ENCODE peak calls at places on chromosomes 3 and 15, in ten cellular contexts. One of them, this sample, is unnamed.

GRCh38 chr3:73141531-73141930 is 80.1 kb downstream of the EBLN2 start:
- DNase-seq in neuronal stem cell: no peak
- DNase-seq in Caco-2: no peak
- DNase-seq in mucosa of descending colon: no peak
- DNase-seq in cardiac muscle cell: no peak
- DNase-seq in IMR-90: no peak
- DNase-seq in breast epithelium: no peak
- DNase-seq in psoas muscle: peak; percentile 88
- DNase-seq in AG04449: no peak
- DNase-seq in K562: no peak
- DNase-seq in this sample: no peak

GRCh38 chr15:82183121-82184031 is 79.2 kb downstream of the EFL1 start:
- DNase-seq in neuronal stem cell: no peak
- DNase-seq in cardiac muscle cell: peak; percentile 85
- DNase-seq in Caco-2: no peak
- DNase-seq in IMR-90: peak; percentile 96
- DNase-seq in AG04449: peak; percentile 76
- DNase-seq in mucosa of descending colon: no peak
- DNase-seq in breast epithelium: no peak
- DNase-seq in psoas muscle: no peak
- DNase-seq in K562: no peak
- DNase-seq in this sample: peak; percentile 75

GRCh38 chr15:37135225-37135624 is 34.9 kb upstream of the MEIS2 start:
- DNase-seq in cardiac muscle cell: no peak
- DNase-seq in mucosa of descending colon: no peak
- DNase-seq in IMR-90: no peak
- DNase-seq in K562: peak; percentile 30
- DNase-seq in neuronal stem cell: no peak
- DNase-seq in breast epithelium: no peak
- DNase-seq in psoas muscle: no peak
- DNase-seq in Caco-2: no peak
- DNase-seq in AG04449: no peak
- DNase-seq in this sample: peak; percentile 20

GRCh38 chr15:76903251-76903681 is 1.9 kb downstream of the SCAPER start:
- DNase-seq in IMR-90: peak; percentile 78
- DNase-seq in mucosa of descending colon: no peak
- DNase-seq in neuronal stem cell: no peak
- DNase-seq in psoas muscle: no peak
- DNase-seq in Caco-2: no peak
- DNase-seq in breast epithelium: no peak
- DNase-seq in cardiac muscle cell: peak; percentile 46
- DNase-seq in AG04449: no peak
- DNase-seq in K562: peak; percentile 28
- DNase-seq in this sample: peak; percentile 49

GRCh38 chr15:88454867-88455810 is 12.0 kb downstream of the MRPL46 start:
- DNase-seq in K562: peak; percentile 64
- DNase-seq in mucosa of descending colon: peak; percentile 57
- DNase-seq in breast epithelium: no peak
- DNase-seq in psoas muscle: peak; percentile 68
- DNase-seq in neuronal stem cell: peak; percentile 44
- DNase-seq in Caco-2: peak; percentile 57
- DNase-seq in IMR-90: peak; percentile 69
- DNase-seq in AG04449: peak; percentile 17
- DNase-seq in cardiac muscle cell: peak; percentile 82
- DNase-seq in this sample: peak; percentile 79

GRCh38 chr15:60396560-60396963 is 1.2 kb downstream of the ANXA2 start:
- DNase-seq in AG04449: no peak
- DNase-seq in cardiac muscle cell: no peak
- DNase-seq in breast epithelium: no peak
- DNase-seq in mucosa of descending colon: no peak
- DNase-seq in neuronal stem cell: no peak
- DNase-seq in psoas muscle: no peak
- DNase-seq in K562: no peak
- DNase-seq in IMR-90: no peak
- DNase-seq in Caco-2: no peak
- DNase-seq in this sample: no peak

GRCh38 chr3:37400945-37401344 is 226.6 kb upstream of the LRRFIP2 start:
- DNase-seq in IMR-90: no peak
- DNase-seq in Caco-2: no peak
- DNase-seq in cardiac muscle cell: peak; percentile 12
- DNase-seq in K562: no peak
- DNase-seq in psoas muscle: no peak
- DNase-seq in breast epithelium: no peak
- DNase-seq in AG04449: no peak
- DNase-seq in neuronal stem cell: no peak
- DNase-seq in mucosa of descending colon: no peak
- DNase-seq in this sample: peak; percentile 31

GRCh38 chr3:46398186-46398955 is 8.5 kb downstream of the CCR5AS start:
- DNase-seq in mucosa of descending colon: no peak
- DNase-seq in neuronal stem cell: no peak
- DNase-seq in breast epithelium: no peak
- DNase-seq in AG04449: no peak
- DNase-seq in psoas muscle: no peak
- DNase-seq in IMR-90: no peak
- DNase-seq in Caco-2: no peak
- DNase-seq in K562: no peak
- DNase-seq in cardiac muscle cell: no peak
- DNase-seq in this sample: no peak

GRCh38 chr3:49020335-49021212 is 1.3 kb upstream of the NDUFAF3 start:
- DNase-seq in psoas muscle: peak; percentile 77
- DNase-seq in neuronal stem cell: no peak
- DNase-seq in cardiac muscle cell: no peak
- DNase-seq in mucosa of descending colon: peak; percentile 88
- DNase-seq in K562: peak; percentile 56
- DNase-seq in breast epithelium: peak; percentile 66
- DNase-seq in Caco-2: peak; percentile 63
- DNase-seq in AG04449: no peak
- DNase-seq in IMR-90: no peak
- DNase-seq in this sample: no peak

GRCh38 chr3:181274025-181274424 is 284.5 kb upstream of the DNAJC19 start:
- DNase-seq in psoas muscle: no peak
- DNase-seq in mucosa of descending colon: no peak
- DNase-seq in neuronal stem cell: no peak
- DNase-seq in cardiac muscle cell: no peak
- DNase-seq in AG04449: no peak
- DNase-seq in Caco-2: no peak
- DNase-seq in K562: no peak
- DNase-seq in breast epithelium: no peak
- DNase-seq in IMR-90: no peak
- DNase-seq in this sample: no peak

GRCh38 chr3:14540209-14540575 is at the start of gene GRIP2:
- DNase-seq in K562: no peak
- DNase-seq in AG04449: no peak
- DNase-seq in IMR-90: no peak
- DNase-seq in mucosa of descending colon: peak; percentile 34
- DNase-seq in cardiac muscle cell: no peak
- DNase-seq in psoas muscle: peak; percentile 84
- DNase-seq in neuronal stem cell: no peak
- DNase-seq in breast epithelium: no peak
- DNase-seq in Caco-2: no peak
- DNase-seq in this sample: no peak

GRCh38 chr3:31135546-31135945 is 241.1 kb upstream of the GADL1 start:
- DNase-seq in psoas muscle: no peak
- DNase-seq in Caco-2: no peak
- DNase-seq in K562: no peak
- DNase-seq in breast epithelium: no peak
- DNase-seq in IMR-90: no peak
- DNase-seq in mucosa of descending colon: no peak
- DNase-seq in AG04449: no peak
- DNase-seq in cardiac muscle cell: no peak
- DNase-seq in neuronal stem cell: no peak
- DNase-seq in this sample: no peak

GRCh38 chr3:46690798-46691197 is 2.7 kb downstream of the ALS2CL start:
- DNase-seq in IMR-90: no peak
- DNase-seq in AG04449: no peak
- DNase-seq in cardiac muscle cell: no peak
- DNase-seq in neuronal stem cell: no peak
- DNase-seq in Caco-2: no peak
- DNase-seq in breast epithelium: no peak
- DNase-seq in mucosa of descending colon: peak; percentile 81
- DNase-seq in psoas muscle: no peak
- DNase-seq in K562: no peak
- DNase-seq in this sample: no peak

GRCh38 chr3:137771401-137772230 is 7.5 kb downstream of the SOX14 start:
- DNase-seq in AG04449: no peak
- DNase-seq in cardiac muscle cell: no peak
- DNase-seq in breast epithelium: no peak
- DNase-seq in Caco-2: no peak
- DNase-seq in mucosa of descending colon: no peak
- DNase-seq in neuronal stem cell: no peak
- DNase-seq in K562: no peak
- DNase-seq in IMR-90: no peak
- DNase-seq in psoas muscle: no peak
- DNase-seq in this sample: no peak

GRCh38 chr3:123657111-123657510 is 72.3 kb upstream of the HACD2 start:
- DNase-seq in neuronal stem cell: no peak
- DNase-seq in Caco-2: no peak
- DNase-seq in AG04449: no peak
- DNase-seq in mucosa of descending colon: no peak
- DNase-seq in cardiac muscle cell: no peak
- DNase-seq in K562: no peak
- DNase-seq in IMR-90: no peak
- DNase-seq in psoas muscle: no peak
- DNase-seq in breast epithelium: no peak
- DNase-seq in this sample: no peak

GRCh38 chr15:55827204-55827603 is 84.3 kb upstream of the PRTG start:
- DNase-seq in cardiac muscle cell: no peak
- DNase-seq in breast epithelium: no peak
- DNase-seq in K562: no peak
- DNase-seq in IMR-90: peak; percentile 66
- DNase-seq in neuronal stem cell: no peak
- DNase-seq in AG04449: no peak
- DNase-seq in mucosa of descending colon: no peak
- DNase-seq in Caco-2: no peak
- DNase-seq in psoas muscle: no peak
- DNase-seq in this sample: no peak

GRCh38 chr15:77830041-77830440 is 197.3 kb upstream of the LINGO1 start:
- DNase-seq in Caco-2: no peak
- DNase-seq in AG04449: no peak
- DNase-seq in breast epithelium: no peak
- DNase-seq in IMR-90: peak; percentile 62
- DNase-seq in psoas muscle: peak; percentile 25
- DNase-seq in neuronal stem cell: no peak
- DNase-seq in K562: no peak
- DNase-seq in cardiac muscle cell: peak; percentile 86
- DNase-seq in mucosa of descending colon: no peak
- DNase-seq in this sample: peak; percentile 55

GRCh38 chr3:11367116-11367781 is 95.1 kb downstream of the ATG7 start:
- DNase-seq in K562: no peak
- DNase-seq in Caco-2: no peak
- DNase-seq in psoas muscle: peak; percentile 71
- DNase-seq in cardiac muscle cell: peak; percentile 96
- DNase-seq in mucosa of descending colon: no peak
- DNase-seq in breast epithelium: no peak
- DNase-seq in IMR-90: peak; percentile 73
- DNase-seq in neuronal stem cell: no peak
- DNase-seq in AG04449: no peak
- DNase-seq in this sample: peak; percentile 97
- H3K4me3 ChIP-seq in K562: no peak overlapping the region
- H3K4me3 ChIP-seq in Caco-2: no peak overlapping the region
- H3K4me3 ChIP-seq in psoas muscle: no peak overlapping the region
- H3K4me3 ChIP-seq in cardiac muscle cell: no peak overlapping the region
- H3K4me3 ChIP-seq in mucosa of descending colon: no peak overlapping the region
- H3K4me3 ChIP-seq in breast epithelium: no peak overlapping the region
- H3K4me3 ChIP-seq in IMR-90: no peak overlapping the region
- H3K4me3 ChIP-seq in neuronal stem cell: no peak overlapping the region
- H3K4me3 ChIP-seq in AG04449: no peak overlapping the region
- H3K4me3 ChIP-seq in this sample: no peak overlapping the region

GRCh38 chr3:185561958-185562357 is 9.6 kb upstream of the LIPH start:
- DNase-seq in neuronal stem cell: no peak
- DNase-seq in K562: no peak
- DNase-seq in mucosa of descending colon: no peak
- DNase-seq in cardiac muscle cell: no peak
- DNase-seq in Caco-2: no peak
- DNase-seq in AG04449: no peak
- DNase-seq in psoas muscle: no peak
- DNase-seq in breast epithelium: no peak
- DNase-seq in IMR-90: no peak
- DNase-seq in this sample: no peak
- H3K4me3 ChIP-seq in neuronal stem cell: no peak overlapping the region
- H3K4me3 ChIP-seq in K562: no peak overlapping the region
- H3K4me3 ChIP-seq in mucosa of descending colon: no peak overlapping the region
- H3K4me3 ChIP-seq in cardiac muscle cell: no peak overlapping the region
- H3K4me3 ChIP-seq in Caco-2: no peak overlapping the region
- H3K4me3 ChIP-seq in AG04449: no peak overlapping the region
- H3K4me3 ChIP-seq in psoas muscle: no peak overlapping the region
- H3K4me3 ChIP-seq in breast epithelium: no peak overlapping the region
- H3K4me3 ChIP-seq in IMR-90: no peak overlapping the region
- H3K4me3 ChIP-seq in this sample: no peak overlapping the region

GRCh38 chr3:168996622-168997021 is 666.9 kb downstream of the MECOM start:
- DNase-seq in neuronal stem cell: no peak
- DNase-seq in mucosa of descending colon: no peak
- DNase-seq in breast epithelium: no peak
- DNase-seq in IMR-90: peak; percentile 34
- DNase-seq in AG04449: no peak
- DNase-seq in K562: peak; percentile 4
- DNase-seq in Caco-2: no peak
- DNase-seq in psoas muscle: no peak
- DNase-seq in cardiac muscle cell: peak; percentile 64
- DNase-seq in this sample: peak; percentile 31
- H3K4me3 ChIP-seq in neuronal stem cell: no peak overlapping the region
- H3K4me3 ChIP-seq in mucosa of descending colon: no peak overlapping the region
- H3K4me3 ChIP-seq in breast epithelium: no peak overlapping the region
- H3K4me3 ChIP-seq in IMR-90: peak overlapping the region; percentile 34
- H3K4me3 ChIP-seq in AG04449: no peak overlapping the region
- H3K4me3 ChIP-seq in K562: no peak overlapping the region
- H3K4me3 ChIP-seq in Caco-2: no peak overlapping the region
- H3K4me3 ChIP-seq in psoas muscle: no peak overlapping the region
- H3K4me3 ChIP-seq in cardiac muscle cell: no peak overlapping the region
- H3K4me3 ChIP-seq in this sample: peak overlapping the region; percentile 8

GRCh38 chr15:67823371-67824156 is 1.7 kb upstream of the SKOR1 start:
- DNase-seq in mucosa of descending colon: peak; percentile 39
- DNase-seq in neuronal stem cell: no peak
- DNase-seq in IMR-90: no peak
- DNase-seq in AG04449: no peak
- DNase-seq in cardiac muscle cell: no peak
- DNase-seq in K562: no peak
- DNase-seq in psoas muscle: peak; percentile 42
- DNase-seq in Caco-2: no peak
- DNase-seq in breast epithelium: no peak
- DNase-seq in this sample: no peak

GRCh38 chr15:67821784-67822451 is 3.4 kb upstream of the SKOR1 start:
- DNase-seq in psoas muscle: peak; percentile 34
- DNase-seq in breast epithelium: no peak
- DNase-seq in IMR-90: no peak
- DNase-seq in neuronal stem cell: no peak
- DNase-seq in cardiac muscle cell: no peak
- DNase-seq in mucosa of descending colon: no peak
- DNase-seq in K562: no peak
- DNase-seq in Caco-2: no peak
- DNase-seq in AG04449: no peak
- DNase-seq in this sample: no peak

GRCh38 chr15:67820992-67821783 is 4.1 kb upstream of the SKOR1 start:
- DNase-seq in mucosa of descending colon: no peak
- DNase-seq in cardiac muscle cell: peak; percentile 70
- DNase-seq in Caco-2: peak; percentile 62
- DNase-seq in psoas muscle: peak; percentile 78
- DNase-seq in breast epithelium: no peak
- DNase-seq in IMR-90: peak; percentile 51
- DNase-seq in K562: peak; percentile 58
- DNase-seq in neuronal stem cell: no peak
- DNase-seq in AG04449: no peak
- DNase-seq in this sample: peak; percentile 65

GRCh38 chr15:67824157-67824899 is 981 bp upstream of the SKOR1 start:
- DNase-seq in cardiac muscle cell: no peak
- DNase-seq in neuronal stem cell: no peak
- DNase-seq in psoas muscle: peak; percentile 47
- DNase-seq in breast epithelium: peak; percentile 27
- DNase-seq in AG04449: no peak
- DNase-seq in mucosa of descending colon: no peak
- DNase-seq in IMR-90: no peak
- DNase-seq in K562: no peak
- DNase-seq in Caco-2: no peak
- DNase-seq in this sample: no peak

GRCh38 chr15:67822537-67823370 is 2.6 kb upstream of the SKOR1 start:
- DNase-seq in psoas muscle: peak; percentile 53
- DNase-seq in neuronal stem cell: no peak
- DNase-seq in mucosa of descending colon: peak; percentile 28
- DNase-seq in K562: peak; percentile 20
- DNase-seq in Caco-2: no peak
- DNase-seq in cardiac muscle cell: no peak
- DNase-seq in AG04449: no peak
- DNase-seq in breast epithelium: no peak
- DNase-seq in IMR-90: no peak
- DNase-seq in this sample: no peak
- H3K4me3 ChIP-seq in psoas muscle: peak overlapping the region; percentile 58
- H3K4me3 ChIP-seq in neuronal stem cell: no peak overlapping the region
- H3K4me3 ChIP-seq in mucosa of descending colon: no peak overlapping the region
- H3K4me3 ChIP-seq in K562: peak overlapping the region; percentile 32
- H3K4me3 ChIP-seq in Caco-2: peak overlapping the region; percentile 30
- H3K4me3 ChIP-seq in cardiac muscle cell: no peak overlapping the region
- H3K4me3 ChIP-seq in AG04449: no peak overlapping the region
- H3K4me3 ChIP-seq in breast epithelium: peak overlapping the region; percentile 24
- H3K4me3 ChIP-seq in IMR-90: no peak overlapping the region
- H3K4me3 ChIP-seq in this sample: no peak overlapping the region